ENCODE peak calls at places on chromosome 3, in ten cellular contexts. One of them, this sample, is unnamed.
A peak's percentile ranks its signal among the peaks of the same experiment; 100 is the strongest.

GRCh38 chr3:90052425-90052950 is 945.1 kb downstream of the EPHA3 start:
- DNase-seq in ELR: no peak
- DNase-seq in CD4-positive, alpha-beta memory T cell: no peak
- DNase-seq in SK-N-SH: no peak
- DNase-seq in WTC11: no peak
- DNase-seq in activated CD8-positive, alpha-beta memory T cell treated with anti-CD3 and anti-CD28 coated beads for 48 hours: no peak
- DNase-seq in Caki2: no peak
- DNase-seq in PC-9: no peak
- DNase-seq in psoas muscle: no peak
- DNase-seq in Daoy: no peak
- DNase-seq in this sample: no peak

GRCh38 chr3:184380627-184381260 is 890 bp downstream of the CHRD start:
- DNase-seq in psoas muscle: no peak
- DNase-seq in SK-N-SH: no peak
- DNase-seq in Caki2: no peak
- DNase-seq in PC-9: no peak
- DNase-seq in WTC11: no peak
- DNase-seq in CD4-positive, alpha-beta memory T cell: no peak
- DNase-seq in ELR: no peak
- DNase-seq in activated CD8-positive, alpha-beta memory T cell treated with anti-CD3 and anti-CD28 coated beads for 48 hours: no peak
- DNase-seq in Daoy: no peak
- DNase-seq in this sample: no peak

GRCh38 chr3:11213810-11214450 is 58.3 kb upstream of the ATG7 start:
- DNase-seq in PC-9: no peak
- DNase-seq in ELR: no peak
- DNase-seq in Daoy: no peak
- DNase-seq in Caki2: no peak
- DNase-seq in activated CD8-positive, alpha-beta memory T cell treated with anti-CD3 and anti-CD28 coated beads for 48 hours: no peak
- DNase-seq in CD4-positive, alpha-beta memory T cell: no peak
- DNase-seq in psoas muscle: no peak
- DNase-seq in SK-N-SH: no peak
- DNase-seq in WTC11: no peak
- DNase-seq in this sample: no peak

GRCh38 chr3:162134571-162134970 is 638.0 kb downstream of the OTOL1 start:
- DNase-seq in PC-9: no peak
- DNase-seq in CD4-positive, alpha-beta memory T cell: no peak
- DNase-seq in Daoy: no peak
- DNase-seq in activated CD8-positive, alpha-beta memory T cell treated with anti-CD3 and anti-CD28 coated beads for 48 hours: no peak
- DNase-seq in Caki2: no peak
- DNase-seq in ELR: no peak
- DNase-seq in WTC11: no peak
- DNase-seq in SK-N-SH: no peak
- DNase-seq in psoas muscle: no peak
- DNase-seq in this sample: no peak

GRCh38 chr3:45112939-45113338 is 33.2 kb downstream of the CDCP1 start:
- DNase-seq in PC-9: no peak
- DNase-seq in CD4-positive, alpha-beta memory T cell: no peak
- DNase-seq in activated CD8-positive, alpha-beta memory T cell treated with anti-CD3 and anti-CD28 coated beads for 48 hours: no peak
- DNase-seq in ELR: no peak
- DNase-seq in Daoy: no peak
- DNase-seq in SK-N-SH: no peak
- DNase-seq in psoas muscle: no peak
- DNase-seq in WTC11: no peak
- DNase-seq in Caki2: no peak
- DNase-seq in this sample: no peak

GRCh38 chr3:88362428-88362827 is 212.7 kb downstream of the C3orf38 start:
- DNase-seq in Caki2: peak; percentile 15
- DNase-seq in activated CD8-positive, alpha-beta memory T cell treated with anti-CD3 and anti-CD28 coated beads for 48 hours: no peak
- DNase-seq in Daoy: no peak
- DNase-seq in ELR: no peak
- DNase-seq in SK-N-SH: no peak
- DNase-seq in PC-9: no peak
- DNase-seq in WTC11: no peak
- DNase-seq in psoas muscle: no peak
- DNase-seq in CD4-positive, alpha-beta memory T cell: no peak
- DNase-seq in this sample: peak; percentile 45

GRCh38 chr3:51568041-51568440 is 29.5 kb downstream of the RAD54L2 start:
- DNase-seq in CD4-positive, alpha-beta memory T cell: no peak
- DNase-seq in psoas muscle: no peak
- DNase-seq in Caki2: no peak
- DNase-seq in ELR: no peak
- DNase-seq in activated CD8-positive, alpha-beta memory T cell treated with anti-CD3 and anti-CD28 coated beads for 48 hours: no peak
- DNase-seq in SK-N-SH: no peak
- DNase-seq in Daoy: no peak
- DNase-seq in PC-9: no peak
- DNase-seq in WTC11: no peak
- DNase-seq in this sample: no peak

GRCh38 chr3:66083961-66084270 is 45.2 kb upstream of the MAGI1 start:
- DNase-seq in activated CD8-positive, alpha-beta memory T cell treated with anti-CD3 and anti-CD28 coated beads for 48 hours: no peak
- DNase-seq in Daoy: no peak
- DNase-seq in WTC11: no peak
- DNase-seq in PC-9: no peak
- DNase-seq in ELR: no peak
- DNase-seq in CD4-positive, alpha-beta memory T cell: no peak
- DNase-seq in psoas muscle: no peak
- DNase-seq in Caki2: no peak
- DNase-seq in SK-N-SH: no peak
- DNase-seq in this sample: no peak

GRCh38 chr3:71385040-71385685 is 198.4 kb downstream of the FOXP1 start:
- DNase-seq in Caki2: no peak
- DNase-seq in psoas muscle: no peak
- DNase-seq in activated CD8-positive, alpha-beta memory T cell treated with anti-CD3 and anti-CD28 coated beads for 48 hours: no peak
- DNase-seq in SK-N-SH: no peak
- DNase-seq in ELR: no peak
- DNase-seq in CD4-positive, alpha-beta memory T cell: no peak
- DNase-seq in PC-9: no peak
- DNase-seq in WTC11: no peak
- DNase-seq in Daoy: no peak
- DNase-seq in this sample: no peak

GRCh38 chr3:58202917-58203360 is 7.8 kb downstream of the DNASE1L3 start:
- DNase-seq in Caki2: no peak
- DNase-seq in WTC11: no peak
- DNase-seq in CD4-positive, alpha-beta memory T cell: no peak
- DNase-seq in psoas muscle: no peak
- DNase-seq in ELR: no peak
- DNase-seq in PC-9: no peak
- DNase-seq in SK-N-SH: no peak
- DNase-seq in Daoy: no peak
- DNase-seq in activated CD8-positive, alpha-beta memory T cell treated with anti-CD3 and anti-CD28 coated beads for 48 hours: no peak
- DNase-seq in this sample: no peak

GRCh38 chr3:195868336-195868865 is 40.0 kb downstream of the TNK2 start:
- DNase-seq in Caki2: no peak
- DNase-seq in SK-N-SH: peak; percentile 31
- DNase-seq in CD4-positive, alpha-beta memory T cell: no peak
- DNase-seq in activated CD8-positive, alpha-beta memory T cell treated with anti-CD3 and anti-CD28 coated beads for 48 hours: no peak
- DNase-seq in PC-9: no peak
- DNase-seq in psoas muscle: no peak
- DNase-seq in WTC11: no peak
- DNase-seq in Daoy: no peak
- DNase-seq in ELR: no peak
- DNase-seq in this sample: no peak

GRCh38 chr3:189276481-189277190 is 104.9 kb downstream of the TPRG1 start:
- DNase-seq in psoas muscle: no peak
- DNase-seq in SK-N-SH: no peak
- DNase-seq in Daoy: peak; percentile 86
- DNase-seq in PC-9: no peak
- DNase-seq in activated CD8-positive, alpha-beta memory T cell treated with anti-CD3 and anti-CD28 coated beads for 48 hours: no peak
- DNase-seq in ELR: peak; percentile 82
- DNase-seq in WTC11: no peak
- DNase-seq in CD4-positive, alpha-beta memory T cell: no peak
- DNase-seq in Caki2: peak; percentile 27
- DNase-seq in this sample: peak; percentile 59

GRCh38 chr3:193829781-193830180 is 236.8 kb downstream of the OPA1 start:
- DNase-seq in PC-9: peak; percentile 99
- DNase-seq in psoas muscle: no peak
- DNase-seq in activated CD8-positive, alpha-beta memory T cell treated with anti-CD3 and anti-CD28 coated beads for 48 hours: no peak
- DNase-seq in ELR: peak; percentile 48
- DNase-seq in WTC11: no peak
- DNase-seq in CD4-positive, alpha-beta memory T cell: no peak
- DNase-seq in SK-N-SH: no peak
- DNase-seq in Caki2: peak; percentile 67
- DNase-seq in Daoy: peak; percentile 84
- DNase-seq in this sample: peak; percentile 49

GRCh38 chr3:46695962-46696922 is 2.8 kb upstream of the ALS2CL start:
- DNase-seq in PC-9: no peak
- DNase-seq in Daoy: no peak
- DNase-seq in activated CD8-positive, alpha-beta memory T cell treated with anti-CD3 and anti-CD28 coated beads for 48 hours: no peak
- DNase-seq in ELR: peak; percentile 17
- DNase-seq in CD4-positive, alpha-beta memory T cell: no peak
- DNase-seq in WTC11: no peak
- DNase-seq in SK-N-SH: no peak
- DNase-seq in Caki2: no peak
- DNase-seq in psoas muscle: peak; percentile 65
- DNase-seq in this sample: no peak

GRCh38 chr3:133570139-133570936 is 3.1 kb upstream of the CDV3 start:
- DNase-seq in SK-N-SH: no peak
- DNase-seq in ELR: peak; percentile 93
- DNase-seq in CD4-positive, alpha-beta memory T cell: no peak
- DNase-seq in Daoy: peak; percentile 88
- DNase-seq in Caki2: peak; percentile 79
- DNase-seq in psoas muscle: no peak
- DNase-seq in PC-9: peak; percentile 95
- DNase-seq in activated CD8-positive, alpha-beta memory T cell treated with anti-CD3 and anti-CD28 coated beads for 48 hours: no peak
- DNase-seq in WTC11: no peak
- DNase-seq in this sample: peak; percentile 41

GRCh38 chr3:179026636-179027035 is 45.0 kb downstream of the ZMAT3 start:
- DNase-seq in activated CD8-positive, alpha-beta memory T cell treated with anti-CD3 and anti-CD28 coated beads for 48 hours: no peak
- DNase-seq in Caki2: no peak
- DNase-seq in SK-N-SH: no peak
- DNase-seq in ELR: peak; percentile 29
- DNase-seq in Daoy: no peak
- DNase-seq in WTC11: no peak
- DNase-seq in psoas muscle: no peak
- DNase-seq in PC-9: no peak
- DNase-seq in CD4-positive, alpha-beta memory T cell: no peak
- DNase-seq in this sample: no peak

GRCh38 chr3:37096972-37097371 is 77.4 kb downstream of the LRRFIP2 start:
- DNase-seq in Caki2: no peak
- DNase-seq in Daoy: no peak
- DNase-seq in CD4-positive, alpha-beta memory T cell: no peak
- DNase-seq in WTC11: no peak
- DNase-seq in PC-9: no peak
- DNase-seq in SK-N-SH: no peak
- DNase-seq in psoas muscle: no peak
- DNase-seq in ELR: peak; percentile 19
- DNase-seq in activated CD8-positive, alpha-beta memory T cell treated with anti-CD3 and anti-CD28 coated beads for 48 hours: no peak
- DNase-seq in this sample: no peak

This sample was measured in LoVo.